ENCODE peak calls at places on chromosomes 1 and 21, in nine cellular contexts. One of them, this sample, is unnamed.

GRCh38 chr1:234631721-234632125 is 21.7 kb upstream of the IRF2BP2 start:
- DNase-seq in C1 segment of cervical spinal cord: no peak
- DNase-seq in A549: peak
- DNase-seq in NCI-H146: no peak
- DNase-seq in psoas muscle: no peak
- DNase-seq in mucosa of descending colon: no peak
- DNase-seq in right cardiac atrium: peak
- DNase-seq in epithelial cell of prostate: no peak
- DNase-seq in stimulated activated CD4-positive, alpha-beta T cell treated with anti-CD3 and anti-CD28 coated beads, Interleukin-12 subunit alpha, Interleukin-12 subunit beta, amount 100 ng/mL, for 24 hours: no peak
- DNase-seq in this sample: no peak

GRCh38 chr1:78146137-78146822 is 100.5 kb downstream of the GIPC2 start:
- DNase-seq in mucosa of descending colon: no peak
- DNase-seq in C1 segment of cervical spinal cord: no peak
- DNase-seq in right cardiac atrium: no peak
- DNase-seq in A549: no peak
- DNase-seq in NCI-H146: no peak
- DNase-seq in psoas muscle: no peak
- DNase-seq in stimulated activated CD4-positive, alpha-beta T cell treated with anti-CD3 and anti-CD28 coated beads, Interleukin-12 subunit alpha, Interleukin-12 subunit beta, amount 100 ng/mL, for 24 hours: no peak
- DNase-seq in epithelial cell of prostate: no peak
- DNase-seq in this sample: no peak

GRCh38 chr1:20029178-20029912 is 40.6 kb upstream of the PLA2G5 start:
- DNase-seq in stimulated activated CD4-positive, alpha-beta T cell treated with anti-CD3 and anti-CD28 coated beads, Interleukin-12 subunit alpha, Interleukin-12 subunit beta, amount 100 ng/mL, for 24 hours: no peak
- DNase-seq in right cardiac atrium: peak
- DNase-seq in C1 segment of cervical spinal cord: no peak
- DNase-seq in psoas muscle: no peak
- DNase-seq in mucosa of descending colon: no peak
- DNase-seq in NCI-H146: no peak
- DNase-seq in epithelial cell of prostate: no peak
- DNase-seq in A549: no peak
- DNase-seq in this sample: no peak

GRCh38 chr1:161706483-161707347 is at the start of gene FCRLA:
- DNase-seq in right cardiac atrium: no peak
- DNase-seq in mucosa of descending colon: no peak
- DNase-seq in A549: no peak
- DNase-seq in NCI-H146: no peak
- DNase-seq in C1 segment of cervical spinal cord: no peak
- DNase-seq in psoas muscle: no peak
- DNase-seq in epithelial cell of prostate: peak
- DNase-seq in stimulated activated CD4-positive, alpha-beta T cell treated with anti-CD3 and anti-CD28 coated beads, Interleukin-12 subunit alpha, Interleukin-12 subunit beta, amount 100 ng/mL, for 24 hours: no peak
- DNase-seq in this sample: no peak

GRCh38 chr1:11458811-11459275 is 20.1 kb upstream of the DISP3 start:
- DNase-seq in psoas muscle: no peak
- DNase-seq in NCI-H146: no peak
- DNase-seq in epithelial cell of prostate: no peak
- DNase-seq in A549: no peak
- DNase-seq in mucosa of descending colon: no peak
- DNase-seq in right cardiac atrium: no peak
- DNase-seq in stimulated activated CD4-positive, alpha-beta T cell treated with anti-CD3 and anti-CD28 coated beads, Interleukin-12 subunit alpha, Interleukin-12 subunit beta, amount 100 ng/mL, for 24 hours: no peak
- DNase-seq in C1 segment of cervical spinal cord: peak
- DNase-seq in this sample: no peak

GRCh38 chr1:111535256-111536191 is 32.1 kb upstream of the ADORA3 start:
- DNase-seq in stimulated activated CD4-positive, alpha-beta T cell treated with anti-CD3 and anti-CD28 coated beads, Interleukin-12 subunit alpha, Interleukin-12 subunit beta, amount 100 ng/mL, for 24 hours: no peak
- DNase-seq in right cardiac atrium: no peak
- DNase-seq in NCI-H146: no peak
- DNase-seq in mucosa of descending colon: no peak
- DNase-seq in epithelial cell of prostate: no peak
- DNase-seq in C1 segment of cervical spinal cord: no peak
- DNase-seq in psoas muscle: no peak
- DNase-seq in A549: no peak
- DNase-seq in this sample: no peak

GRCh38 chr1:152182431-152182830 is 23.4 kb upstream of the RPTN start:
- DNase-seq in stimulated activated CD4-positive, alpha-beta T cell treated with anti-CD3 and anti-CD28 coated beads, Interleukin-12 subunit alpha, Interleukin-12 subunit beta, amount 100 ng/mL, for 24 hours: no peak
- DNase-seq in right cardiac atrium: no peak
- DNase-seq in NCI-H146: no peak
- DNase-seq in epithelial cell of prostate: no peak
- DNase-seq in C1 segment of cervical spinal cord: no peak
- DNase-seq in mucosa of descending colon: no peak
- DNase-seq in psoas muscle: no peak
- DNase-seq in A549: no peak
- DNase-seq in this sample: no peak

GRCh38 chr21:31218830-31219608 is 125.0 kb downstream of the TIAM1 start:
- DNase-seq in psoas muscle: peak
- DNase-seq in mucosa of descending colon: peak
- DNase-seq in C1 segment of cervical spinal cord: no peak
- DNase-seq in stimulated activated CD4-positive, alpha-beta T cell treated with anti-CD3 and anti-CD28 coated beads, Interleukin-12 subunit alpha, Interleukin-12 subunit beta, amount 100 ng/mL, for 24 hours: no peak
- DNase-seq in NCI-H146: no peak
- DNase-seq in epithelial cell of prostate: peak
- DNase-seq in right cardiac atrium: peak
- DNase-seq in A549: no peak
- DNase-seq in this sample: no peak

GRCh38 chr1:25615563-25616079 is 970 bp upstream of the MAN1C1 start:
- DNase-seq in stimulated activated CD4-positive, alpha-beta T cell treated with anti-CD3 and anti-CD28 coated beads, Interleukin-12 subunit alpha, Interleukin-12 subunit beta, amount 100 ng/mL, for 24 hours: no peak
- DNase-seq in NCI-H146: no peak
- DNase-seq in A549: no peak
- DNase-seq in mucosa of descending colon: no peak
- DNase-seq in epithelial cell of prostate: no peak
- DNase-seq in right cardiac atrium: no peak
- DNase-seq in psoas muscle: no peak
- DNase-seq in C1 segment of cervical spinal cord: no peak
- DNase-seq in this sample: no peak

GRCh38 chr1:8862528-8862927 is 16.0 kb downstream of the ENO1 start:
- DNase-seq in NCI-H146: no peak
- DNase-seq in stimulated activated CD4-positive, alpha-beta T cell treated with anti-CD3 and anti-CD28 coated beads, Interleukin-12 subunit alpha, Interleukin-12 subunit beta, amount 100 ng/mL, for 24 hours: no peak
- DNase-seq in C1 segment of cervical spinal cord: no peak
- DNase-seq in A549: no peak
- DNase-seq in epithelial cell of prostate: no peak
- DNase-seq in mucosa of descending colon: no peak
- DNase-seq in right cardiac atrium: no peak
- DNase-seq in psoas muscle: no peak
- DNase-seq in this sample: no peak

GRCh38 chr21:31457675-31458074 is 113.6 kb upstream of the TIAM1 start:
- DNase-seq in A549: no peak
- DNase-seq in stimulated activated CD4-positive, alpha-beta T cell treated with anti-CD3 and anti-CD28 coated beads, Interleukin-12 subunit alpha, Interleukin-12 subunit beta, amount 100 ng/mL, for 24 hours: no peak
- DNase-seq in NCI-H146: no peak
- DNase-seq in right cardiac atrium: no peak
- DNase-seq in C1 segment of cervical spinal cord: no peak
- DNase-seq in mucosa of descending colon: no peak
- DNase-seq in epithelial cell of prostate: no peak
- DNase-seq in psoas muscle: no peak
- DNase-seq in this sample: no peak

GRCh38 chr1:38834221-38834782 is 25.3 kb downstream of the RRAGC start:
- DNase-seq in mucosa of descending colon: no peak
- DNase-seq in NCI-H146: no peak
- DNase-seq in epithelial cell of prostate: no peak
- DNase-seq in A549: no peak
- DNase-seq in stimulated activated CD4-positive, alpha-beta T cell treated with anti-CD3 and anti-CD28 coated beads, Interleukin-12 subunit alpha, Interleukin-12 subunit beta, amount 100 ng/mL, for 24 hours: no peak
- DNase-seq in C1 segment of cervical spinal cord: no peak
- DNase-seq in right cardiac atrium: no peak
- DNase-seq in psoas muscle: no peak
- DNase-seq in this sample: no peak

GRCh38 chr21:36718951-36719501 is 20.1 kb downstream of the SIM2 start:
- DNase-seq in psoas muscle: no peak
- DNase-seq in C1 segment of cervical spinal cord: peak
- DNase-seq in mucosa of descending colon: peak
- DNase-seq in A549: no peak
- DNase-seq in epithelial cell of prostate: peak
- DNase-seq in NCI-H146: no peak
- DNase-seq in right cardiac atrium: no peak
- DNase-seq in stimulated activated CD4-positive, alpha-beta T cell treated with anti-CD3 and anti-CD28 coated beads, Interleukin-12 subunit alpha, Interleukin-12 subunit beta, amount 100 ng/mL, for 24 hours: no peak
- DNase-seq in this sample: no peak

GRCh38 chr1:246784621-246785535 is 60.7 kb downstream of the SCCPDH start:
- DNase-seq in A549: no peak
- DNase-seq in right cardiac atrium: no peak
- DNase-seq in psoas muscle: no peak
- DNase-seq in mucosa of descending colon: no peak
- DNase-seq in NCI-H146: no peak
- DNase-seq in stimulated activated CD4-positive, alpha-beta T cell treated with anti-CD3 and anti-CD28 coated beads, Interleukin-12 subunit alpha, Interleukin-12 subunit beta, amount 100 ng/mL, for 24 hours: no peak
- DNase-seq in epithelial cell of prostate: no peak
- DNase-seq in C1 segment of cervical spinal cord: no peak
- DNase-seq in this sample: no peak

GRCh38 chr1:182404764-182405163 is 4.3 kb upstream of the TEDDM1 start:
- DNase-seq in C1 segment of cervical spinal cord: no peak
- DNase-seq in right cardiac atrium: no peak
- DNase-seq in A549: no peak
- DNase-seq in psoas muscle: no peak
- DNase-seq in epithelial cell of prostate: no peak
- DNase-seq in stimulated activated CD4-positive, alpha-beta T cell treated with anti-CD3 and anti-CD28 coated beads, Interleukin-12 subunit alpha, Interleukin-12 subunit beta, amount 100 ng/mL, for 24 hours: no peak
- DNase-seq in mucosa of descending colon: no peak
- DNase-seq in NCI-H146: no peak
- DNase-seq in this sample: no peak

GRCh38 chr1:202058001-202058908 is 47.9 kb downstream of the ELF3 start:
- DNase-seq in psoas muscle: no peak
- DNase-seq in A549: peak
- DNase-seq in mucosa of descending colon: no peak
- DNase-seq in stimulated activated CD4-positive, alpha-beta T cell treated with anti-CD3 and anti-CD28 coated beads, Interleukin-12 subunit alpha, Interleukin-12 subunit beta, amount 100 ng/mL, for 24 hours: no peak
- DNase-seq in C1 segment of cervical spinal cord: no peak
- DNase-seq in right cardiac atrium: no peak
- DNase-seq in NCI-H146: no peak
- DNase-seq in epithelial cell of prostate: no peak
- DNase-seq in this sample: no peak

GRCh38 chr1:91578320-91579109 is 77.9 kb downstream of the CDC7 start:
- DNase-seq in right cardiac atrium: no peak
- DNase-seq in psoas muscle: no peak
- DNase-seq in epithelial cell of prostate: no peak
- DNase-seq in stimulated activated CD4-positive, alpha-beta T cell treated with anti-CD3 and anti-CD28 coated beads, Interleukin-12 subunit alpha, Interleukin-12 subunit beta, amount 100 ng/mL, for 24 hours: no peak
- DNase-seq in A549: no peak
- DNase-seq in mucosa of descending colon: no peak
- DNase-seq in C1 segment of cervical spinal cord: no peak
- DNase-seq in NCI-H146: no peak
- DNase-seq in this sample: no peak

GRCh38 chr1:244367399-244368114 is 84.2 kb downstream of the ADSS2 start:
- DNase-seq in epithelial cell of prostate: no peak
- DNase-seq in stimulated activated CD4-positive, alpha-beta T cell treated with anti-CD3 and anti-CD28 coated beads, Interleukin-12 subunit alpha, Interleukin-12 subunit beta, amount 100 ng/mL, for 24 hours: no peak
- DNase-seq in A549: no peak
- DNase-seq in mucosa of descending colon: no peak
- DNase-seq in NCI-H146: no peak
- DNase-seq in right cardiac atrium: no peak
- DNase-seq in C1 segment of cervical spinal cord: no peak
- DNase-seq in psoas muscle: no peak
- DNase-seq in this sample: no peak

GRCh38 chr1:6500446-6501406 is 9.3 kb upstream of the PLEKHG5 start:
- DNase-seq in mucosa of descending colon: no peak
- DNase-seq in stimulated activated CD4-positive, alpha-beta T cell treated with anti-CD3 and anti-CD28 coated beads, Interleukin-12 subunit alpha, Interleukin-12 subunit beta, amount 100 ng/mL, for 24 hours: no peak
- DNase-seq in A549: no peak
- DNase-seq in NCI-H146: no peak
- DNase-seq in epithelial cell of prostate: no peak
- DNase-seq in right cardiac atrium: peak
- DNase-seq in psoas muscle: no peak
- DNase-seq in C1 segment of cervical spinal cord: no peak
- DNase-seq in this sample: no peak

GRCh38 chr21:43824250-43824882 is 35.0 kb downstream of the RRP1 start:
- DNase-seq in right cardiac atrium: no peak
- DNase-seq in A549: no peak
- DNase-seq in mucosa of descending colon: no peak
- DNase-seq in psoas muscle: peak
- DNase-seq in epithelial cell of prostate: no peak
- DNase-seq in NCI-H146: no peak
- DNase-seq in stimulated activated CD4-positive, alpha-beta T cell treated with anti-CD3 and anti-CD28 coated beads, Interleukin-12 subunit alpha, Interleukin-12 subunit beta, amount 100 ng/mL, for 24 hours: no peak
- DNase-seq in C1 segment of cervical spinal cord: no peak
- DNase-seq in this sample: no peak

GRCh38 chr1:220696863-220697231 is 6.7 kb downstream of the C1orf115 start:
- DNase-seq in NCI-H146: no peak
- DNase-seq in C1 segment of cervical spinal cord: no peak
- DNase-seq in mucosa of descending colon: no peak
- DNase-seq in psoas muscle: no peak
- DNase-seq in A549: no peak
- DNase-seq in right cardiac atrium: no peak
- DNase-seq in stimulated activated CD4-positive, alpha-beta T cell treated with anti-CD3 and anti-CD28 coated beads, Interleukin-12 subunit alpha, Interleukin-12 subunit beta, amount 100 ng/mL, for 24 hours: no peak
- DNase-seq in epithelial cell of prostate: no peak
- DNase-seq in this sample: no peak

GRCh38 chr1:37315236-37315870 is 159.0 kb upstream of the ZC3H12A start:
- DNase-seq in NCI-H146: peak
- DNase-seq in C1 segment of cervical spinal cord: no peak
- DNase-seq in psoas muscle: no peak
- DNase-seq in epithelial cell of prostate: no peak
- DNase-seq in right cardiac atrium: no peak
- DNase-seq in mucosa of descending colon: no peak
- DNase-seq in stimulated activated CD4-positive, alpha-beta T cell treated with anti-CD3 and anti-CD28 coated beads, Interleukin-12 subunit alpha, Interleukin-12 subunit beta, amount 100 ng/mL, for 24 hours: no peak
- DNase-seq in A549: no peak
- DNase-seq in this sample: no peak

GRCh38 chr1:213988639-213989070 is 882 bp downstream of the PROX1 start:
- DNase-seq in A549: no peak
- DNase-seq in psoas muscle: no peak
- DNase-seq in mucosa of descending colon: peak
- DNase-seq in stimulated activated CD4-positive, alpha-beta T cell treated with anti-CD3 and anti-CD28 coated beads, Interleukin-12 subunit alpha, Interleukin-12 subunit beta, amount 100 ng/mL, for 24 hours: no peak
- DNase-seq in right cardiac atrium: no peak
- DNase-seq in C1 segment of cervical spinal cord: peak
- DNase-seq in NCI-H146: no peak
- DNase-seq in epithelial cell of prostate: no peak
- DNase-seq in this sample: no peak

GRCh38 chr1:117674521-117675400 is 68.9 kb downstream of the TENT5C start:
- DNase-seq in C1 segment of cervical spinal cord: no peak
- DNase-seq in mucosa of descending colon: peak
- DNase-seq in NCI-H146: no peak
- DNase-seq in right cardiac atrium: peak
- DNase-seq in psoas muscle: no peak
- DNase-seq in epithelial cell of prostate: no peak
- DNase-seq in A549: peak
- DNase-seq in stimulated activated CD4-positive, alpha-beta T cell treated with anti-CD3 and anti-CD28 coated beads, Interleukin-12 subunit alpha, Interleukin-12 subunit beta, amount 100 ng/mL, for 24 hours: no peak
- DNase-seq in this sample: peak

GRCh38 chr21:32698286-32698685 is 29.5 kb downstream of the SYNJ1 start:
- DNase-seq in right cardiac atrium: no peak
- DNase-seq in psoas muscle: no peak
- DNase-seq in mucosa of descending colon: no peak
- DNase-seq in A549: no peak
- DNase-seq in C1 segment of cervical spinal cord: no peak
- DNase-seq in NCI-H146: no peak
- DNase-seq in epithelial cell of prostate: no peak
- DNase-seq in stimulated activated CD4-positive, alpha-beta T cell treated with anti-CD3 and anti-CD28 coated beads, Interleukin-12 subunit alpha, Interleukin-12 subunit beta, amount 100 ng/mL, for 24 hours: no peak
- DNase-seq in this sample: no peak

GRCh38 chr1:64513557-64513956 is 43.6 kb downstream of the CACHD1 start:
- DNase-seq in A549: no peak
- DNase-seq in stimulated activated CD4-positive, alpha-beta T cell treated with anti-CD3 and anti-CD28 coated beads, Interleukin-12 subunit alpha, Interleukin-12 subunit beta, amount 100 ng/mL, for 24 hours: no peak
- DNase-seq in right cardiac atrium: no peak
- DNase-seq in psoas muscle: no peak
- DNase-seq in NCI-H146: no peak
- DNase-seq in mucosa of descending colon: no peak
- DNase-seq in epithelial cell of prostate: no peak
- DNase-seq in C1 segment of cervical spinal cord: no peak
- DNase-seq in this sample: no peak

GRCh38 chr21:44434936-44435635 is 20.2 kb upstream of the LRRC3 start:
- DNase-seq in stimulated activated CD4-positive, alpha-beta T cell treated with anti-CD3 and anti-CD28 coated beads, Interleukin-12 subunit alpha, Interleukin-12 subunit beta, amount 100 ng/mL, for 24 hours: no peak
- DNase-seq in NCI-H146: no peak
- DNase-seq in psoas muscle: no peak
- DNase-seq in right cardiac atrium: no peak
- DNase-seq in A549: no peak
- DNase-seq in C1 segment of cervical spinal cord: no peak
- DNase-seq in mucosa of descending colon: no peak
- DNase-seq in epithelial cell of prostate: no peak
- DNase-seq in this sample: no peak

GRCh38 chr1:32286763-32287162 is 5.1 kb upstream of the HDAC1 start:
- DNase-seq in A549: no peak
- DNase-seq in stimulated activated CD4-positive, alpha-beta T cell treated with anti-CD3 and anti-CD28 coated beads, Interleukin-12 subunit alpha, Interleukin-12 subunit beta, amount 100 ng/mL, for 24 hours: no peak
- DNase-seq in mucosa of descending colon: no peak
- DNase-seq in epithelial cell of prostate: no peak
- DNase-seq in right cardiac atrium: no peak
- DNase-seq in C1 segment of cervical spinal cord: no peak
- DNase-seq in NCI-H146: no peak
- DNase-seq in psoas muscle: no peak
- DNase-seq in this sample: no peak

GRCh38 chr1:2594001-2594640 is 7.5 kb downstream of the PRXL2B start:
- DNase-seq in mucosa of descending colon: peak
- DNase-seq in C1 segment of cervical spinal cord: no peak
- DNase-seq in A549: no peak
- DNase-seq in NCI-H146: no peak
- DNase-seq in stimulated activated CD4-positive, alpha-beta T cell treated with anti-CD3 and anti-CD28 coated beads, Interleukin-12 subunit alpha, Interleukin-12 subunit beta, amount 100 ng/mL, for 24 hours: no peak
- DNase-seq in psoas muscle: peak
- DNase-seq in epithelial cell of prostate: no peak
- DNase-seq in right cardiac atrium: peak
- DNase-seq in this sample: no peak

GRCh38 chr21:34906401-34906800 is 142.7 kb downstream of the RUNX1 start:
- DNase-seq in epithelial cell of prostate: no peak
- DNase-seq in NCI-H146: no peak
- DNase-seq in right cardiac atrium: no peak
- DNase-seq in psoas muscle: no peak
- DNase-seq in mucosa of descending colon: no peak
- DNase-seq in A549: no peak
- DNase-seq in C1 segment of cervical spinal cord: no peak
- DNase-seq in stimulated activated CD4-positive, alpha-beta T cell treated with anti-CD3 and anti-CD28 coated beads, Interleukin-12 subunit alpha, Interleukin-12 subunit beta, amount 100 ng/mL, for 24 hours: no peak
- DNase-seq in this sample: no peak